ENCODE peak calls at places on chromosomes 3 and 15, in ten cellular contexts. T, I, C, U, N, J, R, F, V and W are unnamed samples.

GRCh38 chr3:117734431-117734830 is 1024.9 kb downstream of the TUSC7 start:
- DNase-seq in R (no peak), I (no peak), T (peak; percentile 38), V (peak; percentile 14), U (no peak), C (no peak), J (no peak), F (no peak), N (no peak), W (no peak)

GRCh38 chr3:31096661-31097060 is 202.2 kb upstream of the GADL1 start:
- DNase-seq in N (no peak), I (no peak), F (no peak), T (no peak), J (no peak), R (no peak), C (no peak), V (no peak), U (no peak), W (no peak)

GRCh38 chr3:113898892-113899291 is 48.9 kb upstream of the ZDHHC23 start:
- DNase-seq in J (no peak), V (peak; percentile 22), R (no peak), T (no peak), C (no peak), F (no peak), I (no peak), N (no peak), U (no peak), W (no peak)

GRCh38 chr15:79874242-79874641 is 22.6 kb downstream of the MTHFS start:
- DNase-seq in N (no peak), R (no peak), F (no peak), I (no peak), T (peak; percentile 15), V (no peak), J (no peak), C (no peak), U (no peak), W (no peak)

GRCh38 chr3:21892104-21892503 is 141.1 kb upstream of the ZNF385D start:
- DNase-seq in T (no peak), F (no peak), V (no peak), I (no peak), C (no peak), U (no peak), J (no peak), R (no peak), N (no peak), W (no peak)

GRCh38 chr3:55897573-55898224 is 410.6 kb upstream of the WNT5A start:
- DNase-seq in I (peak; percentile 37), U (peak; percentile 63), J (no peak), C (peak; percentile 30), F (no peak), T (peak; percentile 32), R (no peak), N (no peak), V (no peak), W (no peak)

GRCh38 chr3:168424059-168424765 is 328.5 kb upstream of the GOLIM4 start:
- DNase-seq in R (no peak), V (peak; percentile 71), C (no peak), N (no peak), F (no peak), U (no peak), T (no peak), I (no peak), J (no peak), W (no peak)

GRCh38 chr3:127584734-127585133 is 5.8 kb downstream of the TPRA1 start:
- DNase-seq in N (no peak), U (no peak), C (no peak), T (no peak), R (no peak), F (no peak), V (no peak), I (no peak), J (no peak), W (no peak)

GRCh38 chr3:124879395-124879723 is 7.8 kb downstream of the ITGB5 start:
- DNase-seq in N (no peak), T (no peak), J (no peak), V (no peak), C (no peak), F (no peak), R (no peak), U (no peak), I (no peak), W (no peak)

GRCh38 chr3:124881976-124882697 is 5.0 kb downstream of the ITGB5 start:
- DNase-seq in J (no peak), R (no peak), U (peak; percentile 48), V (no peak), N (no peak), T (no peak), C (no peak), I (no peak), F (no peak), W (no peak)

GRCh38 chr3:124873241-124873640 is 13.9 kb downstream of the ITGB5 start:
- DNase-seq in U (no peak), R (no peak), T (no peak), V (no peak), N (no peak), J (no peak), C (no peak), F (no peak), I (no peak), W (no peak)

GRCh38 chr3:124878561-124879394 is 8.4 kb downstream of the ITGB5 start:
- DNase-seq in V (peak; percentile 91), F (no peak), J (no peak), T (peak; percentile 92), I (no peak), R (peak; percentile 83), N (no peak), C (no peak), U (peak; percentile 39), W (no peak)

DNA sequence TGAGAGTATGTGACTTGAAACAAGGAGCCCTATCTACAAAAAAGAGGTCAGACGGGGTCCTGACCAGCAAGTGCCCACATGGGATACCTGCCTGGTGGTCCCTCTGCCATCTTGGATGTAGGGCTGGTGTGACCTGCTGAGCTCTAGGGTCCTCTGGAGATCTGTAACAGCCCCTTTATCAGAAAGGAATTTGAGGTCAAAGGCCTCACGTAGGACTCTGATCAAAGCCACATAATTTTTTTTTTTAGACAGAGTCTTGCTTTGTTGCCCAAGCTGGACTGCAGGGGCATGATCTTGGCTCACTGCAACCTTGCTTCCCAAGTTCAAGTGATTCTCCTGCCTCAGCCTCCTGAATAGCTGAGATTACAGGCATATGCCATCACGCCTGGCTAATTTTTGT is 9.5 kb downstream of the ITGB5 start:
- DNase-seq in T (no peak), C (no peak), V (no peak), N (no peak), U (no peak), F (no peak), J (no peak), R (no peak), I (no peak), W (no peak)
- H3K27ac ChIP-seq in T (peak overlapping the region; percentile 84), C (no peak overlapping the region), V (peak overlapping the region; percentile 72), N (peak overlapping the region; percentile 67), U (no peak overlapping the region), F (no peak overlapping the region), J (no peak overlapping the region), R (peak overlapping the region; percentile 80), I (no peak overlapping the region), W (no peak overlapping the region)

GRCh38 chr15:64697911-64698369 is 77.4 kb downstream of the RBPMS2 start:
- DNase-seq in C (no peak), F (no peak), R (no peak), I (no peak), J (no peak), V (no peak), N (peak; percentile 36), U (no peak), T (peak; percentile 62), W (no peak)

GRCh38 chr15:64692166-64692565 is 83.2 kb downstream of the RBPMS2 start:
- DNase-seq in T (no peak), I (no peak), N (peak; percentile 12), U (no peak), C (no peak), F (no peak), R (no peak), V (no peak), J (no peak), W (peak; percentile 25)

GRCh38 chr15:64695571-64695992 is 79.8 kb downstream of the RBPMS2 start:
- DNase-seq in T (no peak), C (no peak), J (no peak), N (no peak), F (no peak), R (no peak), I (no peak), U (no peak), V (no peak), W (no peak)

GRCh38 chr15:64693134-64693533 is 82.3 kb downstream of the RBPMS2 start:
- DNase-seq in F (no peak), J (no peak), N (peak; percentile 51), V (peak; percentile 83), U (no peak), I (no peak), T (no peak), C (no peak), R (peak; percentile 69), W (no peak)

GRCh38 chr15:64694816-64695215 is 80.6 kb downstream of the RBPMS2 start:
- DNase-seq in T (no peak), R (no peak), J (no peak), F (no peak), I (no peak), N (no peak), U (no peak), C (no peak), V (no peak), W (no peak)
- H3K27ac ChIP-seq in T (no peak overlapping the region), R (peak overlapping the region; percentile 79), J (peak overlapping the region; percentile 98), F (peak overlapping the region; percentile 36), I (no peak overlapping the region), N (no peak overlapping the region), U (no peak overlapping the region), C (no peak overlapping the region), V (no peak overlapping the region), W (peak overlapping the region; percentile 82)

DNA sequence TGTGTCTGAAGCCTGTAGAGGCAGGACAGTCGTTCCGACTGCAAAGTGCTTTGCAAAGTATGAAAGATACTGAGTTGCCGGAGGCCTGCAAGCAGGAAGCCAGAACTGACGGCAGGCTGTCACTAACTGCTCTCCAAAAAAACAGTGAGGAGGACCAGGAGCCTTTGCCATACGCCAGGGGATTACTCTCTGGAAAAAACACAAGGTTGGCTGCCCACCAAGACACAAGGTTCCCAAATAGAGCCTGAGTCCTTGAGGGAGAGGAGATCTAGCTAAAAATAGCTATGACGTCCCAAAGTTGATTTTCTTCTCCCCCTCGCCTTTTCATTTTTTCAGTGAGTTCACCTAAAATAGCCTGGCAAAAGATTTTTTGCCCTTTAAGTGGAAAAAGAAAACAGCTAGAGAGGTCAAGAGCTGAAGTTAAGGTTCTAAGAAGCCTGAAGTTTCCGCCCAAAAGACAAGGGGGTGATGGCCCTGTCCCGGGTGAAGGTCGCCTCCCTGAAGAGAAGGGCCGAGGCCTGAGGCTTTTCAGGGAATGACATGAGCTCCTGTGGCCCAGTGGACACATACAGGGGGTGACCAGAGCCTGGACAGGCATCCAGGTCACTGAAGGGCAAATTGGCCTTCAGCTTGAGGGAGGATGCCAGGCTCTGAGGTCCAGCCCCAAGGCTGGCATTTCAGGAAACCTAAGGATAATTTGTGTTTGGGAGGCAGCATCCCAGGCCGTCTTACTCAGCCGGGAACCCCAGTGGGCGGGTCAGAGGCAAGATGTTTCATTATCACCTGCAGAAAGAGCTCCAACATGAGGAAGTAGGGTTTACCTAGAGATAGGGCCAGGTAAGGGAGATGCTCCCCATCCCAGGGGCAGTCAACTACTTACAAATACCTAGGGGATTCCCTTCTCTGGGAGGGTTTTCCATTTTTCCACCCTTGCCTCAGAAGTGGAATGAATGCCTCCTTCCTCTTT is 44.9 kb upstream of the DGKG start:
- DNase-seq in I (peak; percentile 46), F (no peak), N (no peak), U (no peak), R (no peak), T (no peak), J (no peak), V (no peak), C (no peak), W (no peak)
- H3K27ac ChIP-seq in I (peak overlapping the region; percentile 77), F (no peak overlapping the region), N (no peak overlapping the region), U (no peak overlapping the region), R (peak overlapping the region; percentile 89), T (no peak overlapping the region), J (peak overlapping the region; percentile 39), V (no peak overlapping the region), C (no peak overlapping the region), W (no peak overlapping the region)

GRCh38 chr3:149471991-149472390 is 2.5 kb upstream of the TM4SF4 start:
- DNase-seq in U (no peak), J (no peak), V (no peak), F (no peak), C (no peak), I (no peak), N (no peak), R (no peak), T (no peak), W (no peak)
- H3K27ac ChIP-seq in U (no peak overlapping the region), J (no peak overlapping the region), V (no peak overlapping the region), F (peak overlapping the region; percentile 76), C (no peak overlapping the region), I (peak overlapping the region; percentile 15), N (peak overlapping the region; percentile 71), R (no peak overlapping the region), T (no peak overlapping the region), W (no peak overlapping the region)